ENCODE peak calls at places on chromosomes 1 and 21, in six cellular contexts. N, C, D, O, R and I are unnamed samples.

GRCh38 chr1:235022341-235023196 is 106.1 kb downstream of the TOMM20 start:
- DNase-seq in N (peak), C (no peak), D (no peak), O (no peak), R (no peak), I (peak)

GRCh38 chr1:86913399-86913895 is 479 bp downstream of the SELENOF start:
- DNase-seq in N (peak), C (no peak), D (no peak), O (no peak), R (peak), I (peak)

GRCh38 chr1:19684677-19685076 is 20.0 kb downstream of the HTR6 start:
- DNase-seq in N (no peak), C (no peak), D (no peak), O (no peak), R (no peak), I (no peak)

GRCh38 chr1:20640183-20640597 is 6.9 kb downstream of the PINK1 start:
- DNase-seq in N (peak), C (peak), D (peak), O (peak), R (peak), I (peak)

GRCh38 chr1:50701706-50702317 is 258.3 kb downstream of the FAF1 start:
- DNase-seq in N (no peak), C (no peak), D (no peak), O (no peak), R (no peak), I (no peak)

GRCh38 chr1:208526726-208527125 is 282.5 kb upstream of the PLXNA2 start:
- DNase-seq in N (no peak), C (no peak), D (no peak), O (no peak), R (no peak), I (no peak)

GRCh38 chr1:37612186-37612585 is 16.4 kb upstream of the GNL2 start:
- DNase-seq in N (no peak), C (no peak), D (no peak), O (no peak), R (no peak), I (no peak)

GRCh38 chr1:236688705-236689104 is 2.4 kb downstream of the ACTN2 start:
- DNase-seq in N (no peak), C (no peak), D (no peak), O (no peak), R (peak), I (no peak)

GRCh38 chr1:178031856-178032320 is 62.0 kb upstream of the RASAL2 start:
- DNase-seq in N (peak), C (peak), D (peak), O (peak), R (peak), I (peak)

GRCh38 chr1:180962178-180962577 is 49.5 kb downstream of the KIAA1614 start:
- DNase-seq in N (no peak), C (no peak), D (no peak), O (no peak), R (no peak), I (no peak)

GRCh38 chr1:219555802-219556201 is 57.1 kb downstream of the ZC3H11B start:
- DNase-seq in N (peak), C (no peak), D (no peak), O (no peak), R (peak), I (no peak)

GRCh38 chr1:905071-905749 is 18.5 kb upstream of the SAMD11 start:
- DNase-seq in N (no peak), C (peak), D (no peak), O (peak), R (peak), I (peak)

GRCh38 chr1:47906009-47906432 is 91.2 kb downstream of the TRABD2B start:
- DNase-seq in N (no peak), C (no peak), D (no peak), O (no peak), R (no peak), I (no peak)

GRCh38 chr1:175169305-175170018 is 23.1 kb downstream of the KIAA0040 start:
- DNase-seq in N (no peak), C (no peak), D (no peak), O (no peak), R (no peak), I (no peak)

GRCh38 chr1:232474821-232475220 is 155.1 kb downstream of the SIPA1L2 start:
- DNase-seq in N (peak), C (no peak), D (no peak), O (no peak), R (no peak), I (no peak)

GRCh38 chr1:207259391-207259790 is 62.1 kb upstream of the CD55 start:
- DNase-seq in N (peak), C (peak), D (no peak), O (no peak), R (peak), I (peak)

GRCh38 chr1:245879091-245879490 is 628.0 kb downstream of the SMYD3 start:
- DNase-seq in N (no peak), C (no peak), D (no peak), O (no peak), R (peak), I (no peak)

GRCh38 chr1:19852036-19852435 is 30.2 kb upstream of the OTUD3 start:
- DNase-seq in N (no peak), C (no peak), D (no peak), O (no peak), R (no peak), I (peak)

DNA sequence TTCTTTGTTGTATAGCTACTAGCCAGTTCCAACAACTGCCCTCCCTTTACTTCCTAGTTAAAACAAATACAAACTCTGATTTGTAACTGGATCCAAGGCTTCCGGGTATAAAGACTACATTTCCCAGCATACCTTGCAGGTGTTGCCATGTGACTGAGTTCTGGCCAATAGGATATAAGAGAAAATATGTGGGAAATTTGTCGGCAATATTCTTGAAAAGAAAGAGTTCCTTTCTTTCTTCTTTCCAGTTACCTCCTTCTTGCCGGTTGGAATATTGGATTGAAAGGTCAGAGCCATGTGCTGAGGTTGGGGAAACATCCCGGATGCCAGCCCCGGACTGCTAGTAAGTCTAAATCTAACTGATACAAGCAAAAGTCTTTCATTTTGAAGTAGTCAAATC is 23.0 kb upstream of the ZBTB40 start:
- DNase-seq in N (peak), C (no peak), D (no peak), O (no peak), R (peak), I (peak)
- H4K8ac ChIP-seq in N (no peak), C (no peak), D (no peak), O (no peak), R (peak), I (no peak)

GRCh38 chr21:37861561-37861960 is 54.7 kb downstream of the KCNJ6 start:
- DNase-seq in N (no peak), C (no peak), D (no peak), O (peak), R (no peak), I (no peak)

GRCh38 chr21:37860416-37860815 is 55.8 kb downstream of the KCNJ6 start:
- DNase-seq in N (no peak), C (no peak), D (no peak), O (peak), R (no peak), I (no peak)

DNA sequence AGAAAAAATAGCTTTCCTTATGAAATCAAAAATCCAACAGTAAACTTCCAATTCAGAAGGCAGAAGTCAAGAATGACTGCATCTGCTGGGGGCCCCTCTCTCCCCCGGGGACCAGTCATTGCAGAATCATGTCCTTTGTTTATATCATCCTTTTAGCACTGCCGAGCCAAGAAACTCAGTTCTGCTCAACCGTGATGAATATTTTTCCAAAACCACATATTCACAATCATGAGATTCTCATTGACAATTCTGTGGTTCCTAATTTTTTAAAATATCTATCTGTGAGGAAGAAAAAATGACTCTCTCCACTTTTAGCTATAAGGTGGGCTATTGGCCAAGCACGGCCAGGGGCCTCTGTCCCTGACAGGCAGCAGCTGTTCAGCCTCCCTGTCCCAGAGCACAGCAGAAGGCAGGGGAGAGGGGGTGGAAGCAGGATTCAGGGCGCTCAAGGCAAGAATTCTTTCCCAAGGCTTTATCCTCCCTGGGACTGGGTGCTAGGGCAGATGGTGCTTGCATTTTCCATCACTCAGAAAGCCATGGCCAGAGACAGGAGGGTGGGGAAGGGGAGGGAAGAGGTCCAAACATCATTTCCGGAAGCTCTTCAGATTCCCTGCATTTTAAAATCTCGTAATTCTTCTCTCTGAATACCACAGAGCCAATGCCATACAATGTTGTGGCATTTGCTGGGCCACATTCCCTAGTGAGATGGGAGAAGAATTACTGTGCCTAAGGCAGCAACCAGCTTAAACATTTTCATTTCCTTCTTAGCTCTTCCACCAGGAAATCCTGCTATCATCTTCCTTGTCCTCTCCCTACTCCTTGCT is 60.5 kb downstream of the KCNJ6 start:
- DNase-seq in N (peak), C (no peak), D (no peak), O (peak), R (peak), I (peak)
- H2AFZ ChIP-seq in N (peak), C (no peak), D (peak), O (no peak), R (no peak), I (no peak)

DNA sequence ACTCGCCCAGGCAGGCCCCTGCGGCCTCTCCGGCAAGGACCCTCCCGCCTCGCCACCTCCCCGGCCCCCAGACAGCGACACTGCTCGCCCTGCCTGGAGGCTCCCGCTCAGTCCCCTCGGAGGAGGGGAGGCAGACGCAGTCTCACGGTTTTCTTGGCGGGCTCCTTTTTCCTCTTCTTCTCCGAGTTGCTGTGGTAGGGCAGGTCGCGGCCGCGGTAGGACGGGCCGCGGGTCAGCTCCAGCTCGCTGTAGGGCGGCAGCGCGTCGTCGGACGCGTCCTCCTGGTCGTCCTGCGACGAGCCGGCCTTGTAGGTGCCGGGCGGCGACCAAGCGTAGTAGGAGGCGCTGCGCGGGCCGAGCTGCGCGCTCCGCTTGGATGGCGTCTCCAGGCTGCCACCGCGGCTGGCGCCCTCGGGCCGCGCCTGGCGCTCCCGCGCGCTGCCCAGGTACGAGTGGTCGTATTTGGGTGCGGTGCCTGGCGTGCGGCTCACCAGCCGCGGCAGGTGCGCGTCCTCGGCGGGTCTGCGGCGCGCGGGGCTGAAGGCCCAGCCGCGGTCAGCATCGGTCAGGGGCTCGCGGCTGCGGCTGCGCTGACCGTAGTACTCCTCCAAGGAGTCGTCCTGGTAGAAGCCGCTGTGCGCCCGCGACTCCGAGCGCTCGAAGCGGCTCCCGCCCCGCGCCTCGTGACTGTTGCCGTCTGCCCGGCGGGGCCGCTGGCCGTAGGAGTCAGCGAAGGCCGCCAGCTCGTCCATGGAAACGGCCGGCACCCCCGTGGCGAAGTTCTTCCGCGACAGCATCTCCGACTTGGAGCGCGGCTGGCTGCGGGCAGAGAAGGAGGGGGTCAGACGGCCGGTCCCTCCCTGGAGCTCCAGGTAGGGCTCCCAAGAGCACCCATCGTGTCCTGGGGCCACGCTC is 44.8 kb upstream of the TADA1 start:
- DNase-seq in N (no peak), C (peak), D (peak), O (peak), R (peak), I (peak)
- H4K8ac ChIP-seq in N (no peak), C (no peak), D (peak), O (peak), R (no peak), I (no peak)

GRCh38 chr1:59767119-59767518 is 47.6 kb upstream of the HOOK1 start:
- DNase-seq in N (no peak), C (no peak), D (no peak), O (no peak), R (no peak), I (peak)

GRCh38 chr1:59763418-59763817 is 51.3 kb upstream of the HOOK1 start:
- DNase-seq in N (no peak), C (no peak), D (no peak), O (no peak), R (no peak), I (no peak)

GRCh38 chr1:59768752-59769411 is 45.9 kb upstream of the HOOK1 start:
- DNase-seq in N (no peak), C (no peak), D (no peak), O (no peak), R (no peak), I (no peak)

GRCh38 chr1:59765036-59765730 is 49.6 kb upstream of the HOOK1 start:
- DNase-seq in N (no peak), C (no peak), D (no peak), O (no peak), R (no peak), I (no peak)

GRCh38 chr1:59766463-59766862 is 48.3 kb upstream of the HOOK1 start:
- DNase-seq in N (peak), C (no peak), D (no peak), O (no peak), R (no peak), I (no peak)
- H2AFZ ChIP-seq in N (no peak), C (no peak), D (no peak), O (no peak), R (no peak), I (no peak)

GRCh38 chr1:217087981-217088380 is 364.8 kb upstream of the ESRRG start:
- DNase-seq in N (no peak), C (no peak), D (no peak), O (no peak), R (no peak), I (no peak)
- H4K8ac ChIP-seq in N (no peak), C (no peak), D (no peak), O (no peak), R (no peak), I (no peak)